ENCODE peak calls at places on chromosomes 6 and 20, in four cellular contexts. D is neuronal stem cell; E is stimulated activated naive CD4-positive, alpha-beta T cell; W is HEK293T. M is an unnamed sample.

GRCh38 chr6:8157839-8158238 is 55.5 kb upstream of the EEF1E1 start:
- DNase-seq in W (no peak), D (no peak), E (no peak), M (no peak)

GRCh38 chr6:169838291-169839028 is 87.0 kb downstream of the ERMARD start:
- DNase-seq in E (no peak), D (no peak), W (no peak), M (no peak)

GRCh38 chr20:10505320-10506226 is 70.5 kb downstream of the SLX4IP start:
- DNase-seq in E (no peak), W (no peak), D (no peak), M (no peak)

GRCh38 chr6:31401403-31401802 is 2.0 kb upstream of the MICA start:
- DNase-seq in E (no peak), W (no peak), D (no peak), M (no peak)

GRCh38 chr20:50728981-50729874 is 2.2 kb upstream of the PARD6B start:
- DNase-seq in E (no peak), W (no peak), D (no peak), M (no peak)

GRCh38 chr6:27836080-27836782 is 76.0 kb downstream of the OR2B2 start:
- DNase-seq in W (no peak), E (no peak), D (no peak), M (no peak)

GRCh38 chr6:137550527-137550926 is 56.3 kb upstream of the OLIG3 start:
- DNase-seq in E (no peak), D (no peak), W (no peak), M (no peak)

GRCh38 chr6:109351231-109352132 is 30.8 kb downstream of the CD164 start:
- DNase-seq in W (no peak), D (no peak), E (no peak), M (no peak)

GRCh38 chr6:18415671-18416340 is 28.7 kb downstream of the RNF144B start:
- DNase-seq in D (no peak), W (no peak), E (no peak), M (no peak)

GRCh38 chr6:63615590-63615989 is 20.0 kb upstream of the PHF3 start:
- DNase-seq in D (no peak), E (no peak), W (no peak), M (no peak)

GRCh38 chr6:39451831-39452230 is 129.3 kb upstream of the KCNK16 start:
- DNase-seq in D (no peak), E (no peak), W (no peak), M (no peak)

GRCh38 chr20:63081351-63081750 is 74.6 kb upstream of the BHLHE23 start:
- DNase-seq in D (no peak), E (no peak), W (no peak), M (no peak)

GRCh38 chr6:48086187-48086586 is 24.8 kb downstream of the PTCHD4 start:
- DNase-seq in E (no peak), W (no peak), D (no peak), M (no peak)

GRCh38 chr6:13339863-13340635 is 11.7 kb upstream of the TBC1D7 start:
- DNase-seq in E (no peak), W (no peak), D (no peak), M (no peak)

GRCh38 chr6:39083111-39083702 is 31.8 kb downstream of the SAYSD1 start:
- DNase-seq in E (no peak), W (no peak), D (no peak), M (no peak)

GRCh38 chr6:135701426-135701825 is 150.1 kb upstream of the PDE7B start:
- DNase-seq in E (no peak), W (no peak), D (no peak), M (no peak)

GRCh38 chr20:2640899-2641298 is 11.5 kb upstream of the NOP56 start:
- DNase-seq in D (no peak), W (no peak), E (no peak), M (no peak)

GRCh38 chr6:5752282-5752681 is 254.4 kb downstream of the NRN1 start:
- DNase-seq in W (no peak), D (peak), E (no peak), M (no peak)

GRCh38 chr6:118220429-118221128 is 313.5 kb downstream of the SLC35F1 start:
- DNase-seq in D (no peak), E (no peak), W (no peak), M (no peak)

GRCh38 chr6:116111552-116112528 is 11.2 kb downstream of the NT5DC1 start:
- DNase-seq in W (peak), E (no peak), D (no peak), M (no peak)

GRCh38 chr20:20430066-20430465 is 62.2 kb downstream of the INSM1 start:
- DNase-seq in W (no peak), D (no peak), E (no peak), M (no peak)

GRCh38 chr6:12324096-12324495 is 33.9 kb downstream of the EDN1 start:
- DNase-seq in W (no peak), D (no peak), E (no peak), M (no peak)

GRCh38 chr6:119075200-119075981 is 3.1 kb downstream of the FAM184A start:
- DNase-seq in E (no peak), W (no peak), D (no peak), M (no peak)

GRCh38 chr20:32583581-32584045 is 1.5 kb downstream of the NOL4L start:
- DNase-seq in D (no peak), E (no peak), W (no peak), M (peak)

GRCh38 chr20:7193681-7194080 is 426.2 kb downstream of the BMP2 start:
- DNase-seq in E (no peak), D (no peak), W (no peak), M (no peak)

GRCh38 chr6:70667256-70667710 is 400 bp upstream of the SMAP1 start:
- DNase-seq in D (no peak), W (no peak), E (no peak), M (no peak)

GRCh38 chr6:108622601-108623335 is 62.1 kb downstream of the FOXO3 start:
- DNase-seq in E (no peak), D (no peak), W (no peak), M (no peak)

GRCh38 chr6:151063339-151063738 is 176.4 kb upstream of the AKAP12 start:
- DNase-seq in D (no peak), E (no peak), W (no peak), M (no peak)

GRCh38 chr6:17107768-17108325 is 6.0 kb downstream of the STMND1 start:
- DNase-seq in D (no peak), W (no peak), E (no peak), M (no peak)

GRCh38 chr20:18258126-18258860 is 30.0 kb upstream of the ZNF133 start:
- DNase-seq in D (no peak), W (no peak), E (no peak), M (no peak)

GRCh38 chr6:142823579-142823902 is 121.4 kb downstream of the HIVEP2 start:
- DNase-seq in W (no peak), D (no peak), E (no peak), M (no peak)

GRCh38 chr6:118918326-118918725 is 16.6 kb downstream of the MCM9 start:
- DNase-seq in D (no peak), E (no peak), W (no peak), M (no peak)

GRCh38 chr6:154675602-154676088 is 57.6 kb upstream of the SCAF8 start:
- DNase-seq in D (peak), E (peak), W (peak), M (peak)

GRCh38 chr20:32820000-32820697 is 395 bp downstream of the MAPRE1 start:
- DNase-seq in W (peak), D (peak), E (peak), M (peak)

GRCh38 chr6:9657994-9658393 is 756.9 kb downstream of the TFAP2A start:
- DNase-seq in D (no peak), E (no peak), W (no peak), M (no peak)